ENCODE peak calls at places on chromosomes 13 and 19, in six cellular contexts. One of them, this sample, is unnamed.
A peak's percentile ranks its signal among the peaks of the same experiment; 100 is the strongest.

GRCh38 chr19:5293607-5294089 is 47.0 kb downstream of the PTPRS start:
- DNase-seq in iPS DF 6.9: no peak
- DNase-seq in upper lobe of right lung: peak; percentile 73
- DNase-seq in GM23338: peak; percentile 84
- DNase-seq in CD8-positive, alpha-beta memory T cell: no peak
- DNase-seq in effector memory CD4-positive, alpha-beta T cell: no peak
- DNase-seq in this sample: no peak

GRCh38 chr19:7115721-7116120 is 46.2 kb downstream of the ZNF557 start:
- DNase-seq in iPS DF 6.9: no peak
- DNase-seq in upper lobe of right lung: no peak
- DNase-seq in GM23338: no peak
- DNase-seq in CD8-positive, alpha-beta memory T cell: no peak
- DNase-seq in effector memory CD4-positive, alpha-beta T cell: no peak
- DNase-seq in this sample: no peak

GRCh38 chr19:1853295-1854031 is 5.2 kb upstream of the REXO1 start:
- DNase-seq in iPS DF 6.9: no peak
- DNase-seq in upper lobe of right lung: peak; percentile 91
- DNase-seq in GM23338: peak; percentile 87
- DNase-seq in CD8-positive, alpha-beta memory T cell: peak; percentile 83
- DNase-seq in effector memory CD4-positive, alpha-beta T cell: peak; percentile 73
- DNase-seq in this sample: peak; percentile 91

GRCh38 chr19:3452456-3453068 is 27.8 kb downstream of the SMIM24 start:
- DNase-seq in iPS DF 6.9: no peak
- DNase-seq in upper lobe of right lung: peak; percentile 62
- DNase-seq in GM23338: no peak
- DNase-seq in CD8-positive, alpha-beta memory T cell: no peak
- DNase-seq in effector memory CD4-positive, alpha-beta T cell: no peak
- DNase-seq in this sample: no peak

GRCh38 chr19:33499671-33500506 is 21.7 kb downstream of the PEPD start:
- DNase-seq in iPS DF 6.9: no peak
- DNase-seq in upper lobe of right lung: no peak
- DNase-seq in GM23338: no peak
- DNase-seq in CD8-positive, alpha-beta memory T cell: no peak
- DNase-seq in effector memory CD4-positive, alpha-beta T cell: no peak
- DNase-seq in this sample: no peak

GRCh38 chr13:72195044-72195704 is 328.2 kb upstream of the DACH1 start:
- DNase-seq in iPS DF 6.9: no peak
- DNase-seq in upper lobe of right lung: no peak
- DNase-seq in GM23338: no peak
- DNase-seq in CD8-positive, alpha-beta memory T cell: no peak
- DNase-seq in effector memory CD4-positive, alpha-beta T cell: no peak
- DNase-seq in this sample: no peak

GRCh38 chr19:2538096-2538757 is 62.3 kb downstream of the GADD45B start:
- DNase-seq in iPS DF 6.9: no peak
- DNase-seq in upper lobe of right lung: no peak
- DNase-seq in GM23338: no peak
- DNase-seq in CD8-positive, alpha-beta memory T cell: no peak
- DNase-seq in effector memory CD4-positive, alpha-beta T cell: no peak
- DNase-seq in this sample: peak; percentile 19

GRCh38 chr13:57030671-57031070 is 110.0 kb upstream of the PRR20A start:
- DNase-seq in iPS DF 6.9: no peak
- DNase-seq in upper lobe of right lung: no peak
- DNase-seq in GM23338: peak; percentile 8
- DNase-seq in CD8-positive, alpha-beta memory T cell: no peak
- DNase-seq in effector memory CD4-positive, alpha-beta T cell: no peak
- DNase-seq in this sample: no peak

GRCh38 chr13:35856721-35857346 is 274.3 kb downstream of the DCLK1 start:
- DNase-seq in iPS DF 6.9: no peak
- DNase-seq in upper lobe of right lung: no peak
- DNase-seq in GM23338: peak; percentile 28
- DNase-seq in CD8-positive, alpha-beta memory T cell: no peak
- DNase-seq in effector memory CD4-positive, alpha-beta T cell: no peak
- DNase-seq in this sample: no peak

GRCh38 chr13:51697181-51697580 is 106.8 kb downstream of the DHRS12 start:
- DNase-seq in iPS DF 6.9: no peak
- DNase-seq in upper lobe of right lung: no peak
- DNase-seq in GM23338: no peak
- DNase-seq in CD8-positive, alpha-beta memory T cell: no peak
- DNase-seq in effector memory CD4-positive, alpha-beta T cell: no peak
- DNase-seq in this sample: no peak

GRCh38 chr13:87827479-87827878 is 156.3 kb downstream of the SLITRK5 start:
- DNase-seq in iPS DF 6.9: no peak
- DNase-seq in upper lobe of right lung: no peak
- DNase-seq in GM23338: no peak
- DNase-seq in CD8-positive, alpha-beta memory T cell: no peak
- DNase-seq in effector memory CD4-positive, alpha-beta T cell: no peak
- DNase-seq in this sample: no peak

GRCh38 chr19:49677232-49677881 is at the start of gene PRMT1:
- DNase-seq in iPS DF 6.9: no peak
- DNase-seq in upper lobe of right lung: peak; percentile 79
- DNase-seq in GM23338: peak; percentile 67
- DNase-seq in CD8-positive, alpha-beta memory T cell: peak; percentile 52
- DNase-seq in effector memory CD4-positive, alpha-beta T cell: peak; percentile 47
- DNase-seq in this sample: no peak

GRCh38 chr13:105343134-105343806 is 1192.2 kb downstream of the EFNB2 start:
- DNase-seq in iPS DF 6.9: no peak
- DNase-seq in upper lobe of right lung: no peak
- DNase-seq in GM23338: no peak
- DNase-seq in CD8-positive, alpha-beta memory T cell: no peak
- DNase-seq in effector memory CD4-positive, alpha-beta T cell: no peak
- DNase-seq in this sample: no peak

GRCh38 chr19:57914517-57914916 is 1.9 kb downstream of the ZNF417 start:
- DNase-seq in iPS DF 6.9: no peak
- DNase-seq in upper lobe of right lung: no peak
- DNase-seq in GM23338: no peak
- DNase-seq in CD8-positive, alpha-beta memory T cell: no peak
- DNase-seq in effector memory CD4-positive, alpha-beta T cell: no peak
- DNase-seq in this sample: no peak

GRCh38 chr19:19279062-19279612 is 6.0 kb upstream of the TM6SF2 start:
- DNase-seq in iPS DF 6.9: no peak
- DNase-seq in upper lobe of right lung: no peak
- DNase-seq in GM23338: no peak
- DNase-seq in CD8-positive, alpha-beta memory T cell: no peak
- DNase-seq in effector memory CD4-positive, alpha-beta T cell: no peak
- DNase-seq in this sample: no peak
- H3K36me3 ChIP-seq in iPS DF 6.9: peaks cover 30% of the 10 kb centered on the region
- H3K36me3 ChIP-seq in upper lobe of right lung: peaks cover 58% of the 10 kb centered on the region
- H3K36me3 ChIP-seq in GM23338: peaks cover 12% of the 10 kb centered on the region
- H3K36me3 ChIP-seq in CD8-positive, alpha-beta memory T cell: peaks cover 22% of the 10 kb centered on the region
- H3K36me3 ChIP-seq in effector memory CD4-positive, alpha-beta T cell: peaks cover 64% of the 10 kb centered on the region
- H3K36me3 ChIP-seq in this sample: peaks cover 4% of the 10 kb centered on the region

GRCh38 chr13:102854675-102855074 is 8.8 kb downstream of the ERCC5 start:
- DNase-seq in iPS DF 6.9: no peak
- DNase-seq in upper lobe of right lung: no peak
- DNase-seq in GM23338: no peak
- DNase-seq in CD8-positive, alpha-beta memory T cell: no peak
- DNase-seq in effector memory CD4-positive, alpha-beta T cell: no peak
- DNase-seq in this sample: no peak
- H3K4me3 ChIP-seq in iPS DF 6.9: no peak overlapping the region
- H3K4me3 ChIP-seq in upper lobe of right lung: no peak overlapping the region
- H3K4me3 ChIP-seq in GM23338: no peak overlapping the region
- H3K4me3 ChIP-seq in CD8-positive, alpha-beta memory T cell: no peak overlapping the region
- H3K4me3 ChIP-seq in effector memory CD4-positive, alpha-beta T cell: no peak overlapping the region
- H3K4me3 ChIP-seq in this sample: no peak overlapping the region

GRCh38 chr13:113509989-113510388 is 19.5 kb upstream of the DCUN1D2 start:
- DNase-seq in iPS DF 6.9: no peak
- DNase-seq in upper lobe of right lung: no peak
- DNase-seq in GM23338: no peak
- DNase-seq in CD8-positive, alpha-beta memory T cell: no peak
- DNase-seq in effector memory CD4-positive, alpha-beta T cell: no peak
- DNase-seq in this sample: no peak

GRCh38 chr13:113507564-113508210 is 17.2 kb upstream of the DCUN1D2 start:
- DNase-seq in iPS DF 6.9: no peak
- DNase-seq in upper lobe of right lung: no peak
- DNase-seq in GM23338: no peak
- DNase-seq in CD8-positive, alpha-beta memory T cell: no peak
- DNase-seq in effector memory CD4-positive, alpha-beta T cell: no peak
- DNase-seq in this sample: no peak

GRCh38 chr13:113506025-113506685 is 15.6 kb upstream of the DCUN1D2 start:
- DNase-seq in iPS DF 6.9: no peak
- DNase-seq in upper lobe of right lung: no peak
- DNase-seq in GM23338: no peak
- DNase-seq in CD8-positive, alpha-beta memory T cell: no peak
- DNase-seq in effector memory CD4-positive, alpha-beta T cell: no peak
- DNase-seq in this sample: no peak

GRCh38 chr13:113508531-113509254 is 18.2 kb upstream of the DCUN1D2 start:
- DNase-seq in iPS DF 6.9: no peak
- DNase-seq in upper lobe of right lung: no peak
- DNase-seq in GM23338: no peak
- DNase-seq in CD8-positive, alpha-beta memory T cell: no peak
- DNase-seq in effector memory CD4-positive, alpha-beta T cell: no peak
- DNase-seq in this sample: no peak

GRCh38 chr13:113506871-113507388 is 16.4 kb upstream of the DCUN1D2 start:
- DNase-seq in iPS DF 6.9: no peak
- DNase-seq in upper lobe of right lung: no peak
- DNase-seq in GM23338: no peak
- DNase-seq in CD8-positive, alpha-beta memory T cell: no peak
- DNase-seq in effector memory CD4-positive, alpha-beta T cell: no peak
- DNase-seq in this sample: no peak
- H3K36me3 ChIP-seq in iPS DF 6.9: peaks cover 17% of the 10 kb centered on the region
- H3K36me3 ChIP-seq in upper lobe of right lung: peaks cover 56% of the 10 kb centered on the region
- H3K36me3 ChIP-seq in GM23338: peaks cover 32% of the 10 kb centered on the region
- H3K36me3 ChIP-seq in CD8-positive, alpha-beta memory T cell: peaks cover under 1% of the 10 kb centered on the region
- H3K36me3 ChIP-seq in effector memory CD4-positive, alpha-beta T cell: peaks cover 25% of the 10 kb centered on the region
- H3K36me3 ChIP-seq in this sample: no peaks in the 10 kb centered on the region

GRCh38 chr19:14150770-14151661 is 14.6 kb upstream of the ASF1B start:
- DNase-seq in iPS DF 6.9: no peak
- DNase-seq in upper lobe of right lung: no peak
- DNase-seq in GM23338: no peak
- DNase-seq in CD8-positive, alpha-beta memory T cell: no peak
- DNase-seq in effector memory CD4-positive, alpha-beta T cell: no peak
- DNase-seq in this sample: no peak

GRCh38 chr19:14147797-14148605 is 11.6 kb upstream of the ASF1B start:
- DNase-seq in iPS DF 6.9: peak; percentile 35
- DNase-seq in upper lobe of right lung: peak; percentile 85
- DNase-seq in GM23338: peak; percentile 75
- DNase-seq in CD8-positive, alpha-beta memory T cell: peak; percentile 40
- DNase-seq in effector memory CD4-positive, alpha-beta T cell: no peak
- DNase-seq in this sample: peak; percentile 80

GRCh38 chr19:14149509-14149994 is 13.2 kb upstream of the ASF1B start:
- DNase-seq in iPS DF 6.9: no peak
- DNase-seq in upper lobe of right lung: no peak
- DNase-seq in GM23338: peak; percentile 28
- DNase-seq in CD8-positive, alpha-beta memory T cell: peak; percentile 38
- DNase-seq in effector memory CD4-positive, alpha-beta T cell: peak; percentile 40
- DNase-seq in this sample: peak; percentile 65

GRCh38 chr19:14149011-14149410 is 12.6 kb upstream of the ASF1B start:
- DNase-seq in iPS DF 6.9: no peak
- DNase-seq in upper lobe of right lung: no peak
- DNase-seq in GM23338: no peak
- DNase-seq in CD8-positive, alpha-beta memory T cell: no peak
- DNase-seq in effector memory CD4-positive, alpha-beta T cell: no peak
- DNase-seq in this sample: no peak

DNA sequence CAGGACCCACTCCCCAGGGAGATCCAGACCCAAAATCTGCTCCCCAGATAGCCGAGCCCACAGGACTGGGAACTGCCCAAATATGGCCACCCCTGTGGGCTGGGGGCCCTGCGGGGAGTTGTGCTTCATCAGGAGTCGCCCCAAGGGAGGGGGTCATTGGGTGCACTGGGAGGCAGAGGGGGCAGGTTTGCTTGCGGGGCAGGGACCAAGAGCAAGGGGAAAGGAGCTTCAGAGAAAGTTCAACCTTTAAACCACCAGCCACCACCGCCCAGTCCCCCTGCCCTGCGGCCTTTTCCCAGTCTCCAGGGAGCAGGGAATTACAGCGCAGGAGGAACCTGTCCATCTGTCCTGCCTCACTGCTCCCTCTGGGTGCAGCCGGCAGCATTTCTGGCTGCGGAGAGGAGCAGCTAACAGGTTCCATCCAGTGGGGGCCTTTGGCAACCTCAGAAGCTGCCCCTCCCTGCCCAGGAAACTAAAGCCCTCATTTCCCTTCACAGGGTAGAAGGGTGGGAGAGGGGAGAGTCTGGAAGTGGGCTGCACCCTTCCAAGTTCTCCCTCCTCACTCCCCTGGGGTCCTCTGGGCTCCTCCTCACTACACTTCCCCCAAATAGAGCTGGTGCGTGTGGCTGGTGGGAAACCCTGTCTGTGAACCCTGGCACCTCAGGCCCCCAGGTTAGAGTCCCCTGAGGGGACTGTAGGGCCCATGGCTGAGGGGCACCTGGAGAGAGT is 13.8 kb upstream of the ASF1B start:
- DNase-seq in iPS DF 6.9: no peak
- DNase-seq in upper lobe of right lung: no peak
- DNase-seq in GM23338: peak; percentile 45
- DNase-seq in CD8-positive, alpha-beta memory T cell: no peak
- DNase-seq in effector memory CD4-positive, alpha-beta T cell: no peak
- DNase-seq in this sample: no peak
- H3K4me3 ChIP-seq in iPS DF 6.9: no peak overlapping the region
- H3K4me3 ChIP-seq in upper lobe of right lung: peak overlapping the region; percentile 31
- H3K4me3 ChIP-seq in GM23338: no peak overlapping the region
- H3K4me3 ChIP-seq in CD8-positive, alpha-beta memory T cell: peak overlapping the region; percentile 59
- H3K4me3 ChIP-seq in effector memory CD4-positive, alpha-beta T cell: peak overlapping the region; percentile 44
- H3K4me3 ChIP-seq in this sample: no peak overlapping the region

GRCh38 chr13:46743191-46743590 is 53.8 kb downstream of the ESD start:
- DNase-seq in iPS DF 6.9: no peak
- DNase-seq in upper lobe of right lung: no peak
- DNase-seq in GM23338: no peak
- DNase-seq in CD8-positive, alpha-beta memory T cell: no peak
- DNase-seq in effector memory CD4-positive, alpha-beta T cell: no peak
- DNase-seq in this sample: no peak
- H3K36me3 ChIP-seq in iPS DF 6.9: no peaks in the 10 kb centered on the region
- H3K36me3 ChIP-seq in upper lobe of right lung: peaks cover 35% of the 10 kb centered on the region
- H3K36me3 ChIP-seq in GM23338: peaks cover 9% of the 10 kb centered on the region
- H3K36me3 ChIP-seq in CD8-positive, alpha-beta memory T cell: no peaks in the 10 kb centered on the region
- H3K36me3 ChIP-seq in effector memory CD4-positive, alpha-beta T cell: no peaks in the 10 kb centered on the region
- H3K36me3 ChIP-seq in this sample: no peaks in the 10 kb centered on the region

GRCh38 chr13:71115301-71115700 is 751.7 kb downstream of the DACH1 start:
- DNase-seq in iPS DF 6.9: no peak
- DNase-seq in upper lobe of right lung: no peak
- DNase-seq in GM23338: peak; percentile 14
- DNase-seq in CD8-positive, alpha-beta memory T cell: no peak
- DNase-seq in effector memory CD4-positive, alpha-beta T cell: no peak
- DNase-seq in this sample: no peak

GRCh38 chr13:71118779-71119364 is 748.1 kb downstream of the DACH1 start:
- DNase-seq in iPS DF 6.9: no peak
- DNase-seq in upper lobe of right lung: no peak
- DNase-seq in GM23338: no peak
- DNase-seq in CD8-positive, alpha-beta memory T cell: no peak
- DNase-seq in effector memory CD4-positive, alpha-beta T cell: no peak
- DNase-seq in this sample: no peak

GRCh38 chr13:71117920-71118319 is 749.1 kb downstream of the DACH1 start:
- DNase-seq in iPS DF 6.9: no peak
- DNase-seq in upper lobe of right lung: no peak
- DNase-seq in GM23338: no peak
- DNase-seq in CD8-positive, alpha-beta memory T cell: no peak
- DNase-seq in effector memory CD4-positive, alpha-beta T cell: no peak
- DNase-seq in this sample: no peak
- H3K4me3 ChIP-seq in iPS DF 6.9: no peak overlapping the region
- H3K4me3 ChIP-seq in upper lobe of right lung: no peak overlapping the region
- H3K4me3 ChIP-seq in GM23338: no peak overlapping the region
- H3K4me3 ChIP-seq in CD8-positive, alpha-beta memory T cell: no peak overlapping the region
- H3K4me3 ChIP-seq in effector memory CD4-positive, alpha-beta T cell: no peak overlapping the region
- H3K4me3 ChIP-seq in this sample: no peak overlapping the region

DNA sequence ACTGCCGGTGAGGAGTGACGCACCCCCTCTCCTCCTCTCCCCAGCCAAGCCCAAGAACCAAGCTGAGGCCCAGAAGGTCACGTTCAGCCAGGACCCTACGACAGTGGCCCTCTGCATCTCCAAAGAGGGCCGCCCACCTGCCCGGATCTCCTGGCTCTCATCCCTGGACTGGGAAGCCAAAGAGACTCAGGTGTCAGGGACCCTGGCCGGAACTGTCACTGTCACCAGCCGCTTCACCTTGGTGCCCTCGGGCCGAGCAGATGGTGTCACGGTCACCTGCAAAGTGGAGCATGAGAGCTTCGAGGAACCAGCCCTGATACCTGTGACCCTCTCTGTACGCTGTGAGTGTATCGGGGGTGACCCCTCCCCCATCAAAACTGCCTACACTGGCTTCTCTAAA is 19.2 kb upstream of the TOMM40 start:
- DNase-seq in iPS DF 6.9: no peak
- DNase-seq in upper lobe of right lung: no peak
- DNase-seq in GM23338: no peak
- DNase-seq in CD8-positive, alpha-beta memory T cell: no peak
- DNase-seq in effector memory CD4-positive, alpha-beta T cell: no peak
- DNase-seq in this sample: no peak
- H3K36me3 ChIP-seq in iPS DF 6.9: peaks cover 37% of the 10 kb centered on the region
- H3K36me3 ChIP-seq in upper lobe of right lung: peaks cover 72% of the 10 kb centered on the region
- H3K36me3 ChIP-seq in GM23338: peaks cover 26% of the 10 kb centered on the region
- H3K36me3 ChIP-seq in CD8-positive, alpha-beta memory T cell: no peaks in the 10 kb centered on the region
- H3K36me3 ChIP-seq in effector memory CD4-positive, alpha-beta T cell: no peaks in the 10 kb centered on the region
- H3K36me3 ChIP-seq in this sample: no peaks in the 10 kb centered on the region